ENCODE peak calls at places on chromosomes 13 and 19, in four cellular contexts. D, N, X and W are unnamed samples.

GRCh38 chr19:33673996-33674395 is 52.2 kb downstream of the CHST8 start:
- DNase-seq in D (no peak), X (no peak), N (no peak), W (no peak)

GRCh38 chr13:85170372-85170771 is 628.8 kb downstream of the SLITRK6 start:
- DNase-seq in N (no peak), X (no peak), D (no peak), W (no peak)

GRCh38 chr13:104099750-104100149 is 1033.5 kb upstream of the SLC10A2 start:
- DNase-seq in D (no peak), X (no peak), N (no peak), W (no peak)

GRCh38 chr19:2494084-2494446 is 18.1 kb downstream of the GADD45B start:
- DNase-seq in X (no peak), D (no peak), N (no peak), W (no peak)

GRCh38 chr19:4337906-4338440 is 654 bp downstream of the STAP2 start:
- DNase-seq in D (no peak), N (no peak), X (peak), W (no peak)

GRCh38 chr19:54133312-54133956 is 4.1 kb upstream of the CNOT3 start:
- DNase-seq in N (no peak), D (peak), X (peak), W (peak)

GRCh38 chr19:49682274-49682673 is 5.2 kb downstream of the PRMT1 start:
- DNase-seq in X (no peak), N (no peak), D (no peak), W (no peak)

GRCh38 chr13:40230833-40231266 is 435.6 kb downstream of the FOXO1 start:
- DNase-seq in X (no peak), N (no peak), D (no peak), W (no peak)

GRCh38 chr13:83167203-83167602 is 715.1 kb downstream of the SLITRK1 start:
- DNase-seq in D (no peak), X (no peak), N (no peak), W (no peak)

GRCh38 chr19:45223879-45224278 is 21.3 kb downstream of the EXOC3L2 start:
- DNase-seq in X (no peak), D (no peak), N (no peak), W (no peak)

GRCh38 chr19:4059493-4059880 is 7.2 kb downstream of the ZBTB7A start:
- DNase-seq in D (no peak), N (no peak), X (no peak), W (no peak)

GRCh38 chr13:26558074-26558805 is 757 bp downstream of the WASF3 start:
- DNase-seq in X (no peak), N (no peak), D (peak), W (no peak)

GRCh38 chr19:35987571-35987896 is 7.5 kb upstream of the SDHAF1 start:
- DNase-seq in D (no peak), X (peak), N (no peak), W (no peak)

GRCh38 chr13:50340566-50341287 is 325.5 kb downstream of the KCNRG start:
- DNase-seq in N (no peak), D (no peak), X (no peak), W (no peak)

GRCh38 chr13:24184265-24184841 is 23.8 kb downstream of the SPATA13 start:
- DNase-seq in N (no peak), X (no peak), D (no peak), W (no peak)

GRCh38 chr13:33323766-33324525 is 38.4 kb upstream of the STARD13 start:
- DNase-seq in N (no peak), D (no peak), X (no peak), W (no peak)

GRCh38 chr13:31765441-31765840 is 26.1 kb downstream of the RXFP2 start:
- DNase-seq in X (no peak), D (no peak), N (no peak), W (no peak)

GRCh38 chr13:39557285-39557955 is 45.6 kb downstream of the LHFPL6 start:
- DNase-seq in D (no peak), N (no peak), X (no peak), W (no peak)

DNA sequence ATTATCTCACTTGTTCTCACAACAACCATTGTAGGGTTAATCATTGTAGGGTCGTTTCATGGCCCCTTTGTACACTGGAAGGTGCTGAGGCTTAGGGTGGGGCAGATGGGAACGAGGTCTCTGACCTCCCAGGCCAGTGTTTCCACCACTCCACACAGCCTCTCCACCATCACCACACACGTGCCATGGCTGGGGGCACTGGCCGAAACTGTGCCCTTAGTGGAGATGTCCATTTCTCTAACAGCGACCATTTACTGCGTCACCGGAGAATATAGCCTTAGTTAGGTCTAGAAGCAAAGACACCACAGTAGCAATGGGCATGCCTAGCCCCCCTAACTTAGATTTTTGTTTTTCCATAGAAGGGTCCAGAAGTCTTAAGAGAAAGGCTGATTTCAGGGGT is 36.5 kb downstream of the COL4A1 start:
- DNase-seq in N (no peak), X (no peak), D (no peak), W (no peak)
- TF ChIP-seq EGR1 in N (no peak), X (no peak), D (no peak), W (no peak)

GRCh38 chr19:7597689-7598088 is 2.0 kb downstream of the CAMSAP3 start:
- DNase-seq in D (no peak), N (no peak), X (no peak), W (no peak)

GRCh38 chr19:7598180-7598579 is 2.5 kb downstream of the CAMSAP3 start:
- DNase-seq in D (no peak), N (no peak), X (no peak), W (no peak)

GRCh38 chr19:7600721-7601120 is 5.1 kb downstream of the CAMSAP3 start:
- DNase-seq in D (no peak), X (no peak), N (no peak), W (no peak)

GRCh38 chr19:7596191-7596937 is 701 bp downstream of the CAMSAP3 start:
- DNase-seq in X (no peak), D (peak), N (no peak), W (no peak)

DNA sequence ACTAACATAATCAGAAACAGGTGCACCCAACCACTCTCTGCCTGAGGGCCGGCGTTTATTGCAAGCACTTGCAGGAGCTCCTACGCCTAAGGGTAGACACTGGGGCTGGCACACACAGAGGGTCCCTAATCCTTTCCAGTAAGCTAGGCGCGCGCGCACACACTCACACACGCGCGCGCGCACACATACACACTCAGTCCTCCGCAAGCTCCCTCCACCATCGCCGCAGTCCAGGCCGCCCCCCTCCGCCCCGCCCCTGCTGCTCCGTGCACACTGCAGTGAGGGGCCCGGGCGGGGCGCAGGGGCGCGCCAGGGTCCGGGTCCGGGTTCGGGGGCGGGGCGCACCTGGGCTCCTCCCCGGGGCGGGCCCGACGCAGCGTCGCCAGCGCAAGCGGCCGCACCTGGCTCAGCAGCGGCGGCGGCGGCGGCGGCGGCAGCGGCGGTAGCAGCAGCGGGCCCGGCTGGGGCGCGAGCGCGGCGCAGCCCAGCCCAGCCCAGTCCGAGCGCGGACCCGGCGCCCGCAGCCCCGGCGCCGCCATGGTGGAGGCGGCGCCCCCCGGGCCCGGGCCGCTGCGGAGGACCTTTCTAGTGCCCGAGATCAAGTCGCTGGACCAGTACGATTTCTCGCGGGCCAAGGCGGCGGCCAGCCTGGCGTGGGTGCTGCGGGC is at the start of gene CAMSAP3:
- DNase-seq in X (peak), N (no peak), D (peak), W (no peak)
- TF ChIP-seq YY1 in X (no peak), N (no peak), D (no peak), W (no peak)

DNA sequence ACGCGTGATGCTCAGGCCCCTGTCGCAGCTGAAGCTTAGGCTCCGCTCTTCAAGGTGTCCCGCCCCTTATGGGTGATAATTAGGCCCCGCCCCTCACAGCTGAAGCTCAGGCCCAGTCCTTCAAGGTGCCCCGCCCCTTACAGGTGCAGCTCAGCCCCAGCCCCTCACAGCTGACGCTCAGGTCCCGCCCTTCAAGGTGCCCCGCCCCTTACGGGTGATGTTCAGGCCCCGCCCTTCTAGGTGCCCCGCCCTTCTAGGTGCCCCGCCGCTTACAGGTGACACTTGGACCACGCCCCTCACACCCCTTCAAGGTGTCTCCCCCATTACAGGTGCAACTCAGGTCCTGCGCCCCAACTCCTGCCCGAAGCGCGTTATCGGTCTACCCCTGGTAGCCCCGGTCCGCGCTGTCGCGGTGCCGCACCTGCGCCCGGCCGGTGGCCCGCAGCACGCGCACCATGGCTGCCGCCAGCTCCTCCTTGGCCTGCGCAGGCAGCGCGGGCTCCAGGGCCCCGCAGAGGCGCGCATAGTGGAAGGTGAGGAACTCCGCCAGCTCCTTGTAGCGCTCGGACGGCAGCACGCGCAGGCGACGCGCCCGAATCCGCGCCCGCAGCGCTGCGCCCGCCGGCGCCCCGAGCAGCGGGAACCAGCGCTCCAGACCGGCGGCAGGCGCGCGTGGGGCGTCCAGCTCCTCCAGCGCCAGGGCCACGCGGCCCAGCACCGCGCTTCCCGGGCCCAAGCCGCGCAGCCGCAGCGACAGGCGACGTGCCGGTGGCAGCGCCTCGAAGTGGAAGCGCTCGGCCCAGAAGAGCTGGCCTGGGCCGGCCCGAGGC is 7.3 kb downstream of the RASAL3 start:
- DNase-seq in D (peak), N (no peak), X (peak), W (peak)
- TF ChIP-seq EZH2 in D (no peak), N (no peak), X (no peak), W (no peak)

GRCh38 chr19:8335343-8336071 is 7.6 kb downstream of the KANK3 start:
- DNase-seq in X (no peak), D (peak), N (no peak), W (no peak)
- TF ChIP-seq EGR1 in X (no peak), D (no peak), N (no peak), W (no peak)

GRCh38 chr19:18428173-18428836 is 9.1 kb downstream of the SSBP4 start:
- DNase-seq in N (no peak), D (no peak), X (no peak), W (no peak)
- TF ChIP-seq YY1 in N (no peak), D (no peak), X (no peak), W (no peak)